ENCODE peak calls at places on chromosomes 12 and 14, in five cellular contexts. L is A549, E is NCI-H460, G is NCI-H187 treated with DMSO at 0.1 percent for 48 hours, S is right cardiac atrium. P is an unnamed sample.

GRCh38 chr12:70661762-70662161 is 24.5 kb upstream of the PTPRB start:
- DNase-seq in E (no peak), G (no peak), S (no peak), L (no peak), P (no peak)

GRCh38 chr12:131959641-131960589 is 10.2 kb downstream of the EP400 start:
- DNase-seq in E (no peak), L (no peak), G (no peak), S (no peak), P (no peak)

GRCh38 chr12:24730461-24730896 is 218.4 kb downstream of the BCAT1 start:
- DNase-seq in E (no peak), S (no peak), G (no peak), L (no peak), P (no peak)

GRCh38 chr12:122020795-122021192 is 890 bp upstream of the BCL7A start:
- DNase-seq in L (no peak), S (no peak), G (no peak), E (no peak), P (no peak)

GRCh38 chr12:51275088-51275487 is 4.9 kb upstream of the SMAGP start:
- DNase-seq in E (no peak), G (no peak), S (no peak), L (no peak), P (no peak)

GRCh38 chr12:103518899-103519298 is 23.1 kb upstream of the C12orf42 start:
- DNase-seq in G (no peak), E (no peak), L (no peak), S (no peak), P (no peak)

GRCh38 chr14:102901633-102902032 is 20.8 kb upstream of the AMN start:
- DNase-seq in L (no peak), S (no peak), E (no peak), G (no peak), P (no peak)

GRCh38 chr12:109982211-109982610 is 14.0 kb downstream of the GIT2 start:
- DNase-seq in G (no peak), L (no peak), E (no peak), S (no peak), P (no peak)

GRCh38 chr12:57090924-57091632 is 2.2 kb downstream of the NAB2 start:
- DNase-seq in L (no peak), E (no peak), G (no peak), S (peak; percentile 78), P (no peak)

GRCh38 chr12:27936196-27936595 is 36.3 kb downstream of the PTHLH start:
- DNase-seq in L (no peak), G (no peak), S (no peak), E (no peak), P (no peak)

GRCh38 chr12:5466521-5466960 is 34.6 kb downstream of the NTF3 start:
- DNase-seq in G (no peak), S (no peak), L (no peak), E (no peak), P (no peak)

GRCh38 chr14:59294662-59294992 is 106.2 kb downstream of the DAAM1 start:
- DNase-seq in L (no peak), G (no peak), S (no peak), E (no peak), P (no peak)

GRCh38 chr12:30732954-30733637 is 21.7 kb downstream of the CAPRIN2 start:
- DNase-seq in L (no peak), E (no peak), G (no peak), S (no peak), P (no peak)

GRCh38 chr12:54634795-54635194 is at the start of gene LACRT:
- DNase-seq in E (no peak), S (no peak), G (no peak), L (no peak), P (no peak)

GRCh38 chr14:100022772-100023451 is 42.3 kb upstream of the EVL start:
- DNase-seq in G (peak; percentile 93), E (no peak), S (peak; percentile 66), L (no peak), P (no peak)

GRCh38 chr14:74531467-74531866 is 37.9 kb downstream of the ISCA2 start:
- DNase-seq in L (peak; percentile 44), G (no peak), S (peak; percentile 75), E (peak; percentile 23), P (peak; percentile 63)

GRCh38 chr12:94055528-94055927 is 92.8 kb upstream of the PLXNC1 start:
- DNase-seq in E (no peak), S (no peak), L (no peak), G (no peak), P (no peak)

GRCh38 chr14:51806026-51806590 is 54.3 kb upstream of the GNG2 start:
- DNase-seq in L (no peak), G (no peak), S (no peak), E (no peak), P (no peak)

GRCh38 chr14:92848941-92849340 is 54.8 kb downstream of the GOLGA5 start:
- DNase-seq in E (no peak), S (no peak), G (peak; percentile 52), L (no peak), P (no peak)

GRCh38 chr12:89461649-89462612 is 62.7 kb downstream of the GALNT4 start:
- DNase-seq in S (no peak), E (peak; percentile 75), L (peak; percentile 51), G (peak; percentile 10), P (peak; percentile 57)

GRCh38 chr12:121226399-121226798 is 16.5 kb downstream of the P2RX4 start:
- DNase-seq in E (no peak), L (no peak), G (no peak), S (no peak), P (no peak)

GRCh38 chr12:129771238-129771637 is 132.6 kb downstream of the TMEM132D start:
- DNase-seq in L (no peak), E (no peak), G (no peak), S (no peak), P (no peak)